ENCODE peak calls at places on chromosome 10, in five cellular contexts. R is HCT116, W is GM12878, B is HepG2, V is K562. A is an unnamed sample.

GRCh38 chr10:58164517-58164916 is 103.2 kb downstream of the IPMK start:
- DNase-seq in R (no peak), W (no peak), V (no peak), B (no peak), A (no peak)

GRCh38 chr10:106573106-106573505 is 591.4 kb downstream of the SORCS1 start:
- DNase-seq in B (no peak), W (no peak), V (no peak), R (no peak), A (no peak)

GRCh38 chr10:1095498-1095897 is 39.3 kb downstream of the WDR37 start:
- DNase-seq in B (no peak), W (no peak), V (no peak), R (no peak), A (no peak)

GRCh38 chr10:133208466-133208865 is 21.6 kb upstream of the UTF1 start:
- DNase-seq in R (no peak), V (no peak), W (no peak), B (no peak), A (no peak)

GRCh38 chr10:8445353-8445752 is 390.9 kb downstream of the GATA3 start:
- DNase-seq in W (no peak), R (no peak), B (no peak), V (no peak), A (no peak)

GRCh38 chr10:90960355-90960814 is 39.5 kb upstream of the ANKRD1 start:
- DNase-seq in B (no peak), R (no peak), V (no peak), W (peak), A (no peak)

GRCh38 chr10:60031664-60032063 is 125.3 kb upstream of the CCDC6 start:
- DNase-seq in W (peak), R (no peak), B (no peak), V (no peak), A (peak)

GRCh38 chr10:7407368-7408002 is 3.3 kb downstream of the SFMBT2 start:
- DNase-seq in W (no peak), R (no peak), V (no peak), B (no peak), A (no peak)

GRCh38 chr10:101611506-101611905 is 23.4 kb downstream of the DPCD start:
- DNase-seq in V (no peak), W (no peak), R (no peak), B (no peak), A (no peak)

GRCh38 chr10:66752714-66753113 is 173.1 kb upstream of the LRRTM3 start:
- DNase-seq in B (no peak), W (no peak), R (no peak), V (no peak), A (no peak)

GRCh38 chr10:1208376-1209311 is 152.5 kb downstream of the WDR37 start:
- DNase-seq in W (no peak), V (no peak), R (no peak), B (no peak), A (no peak)

GRCh38 chr10:71963756-71964668 is at the start of gene CHST3:
- DNase-seq in V (no peak), R (no peak), W (no peak), B (no peak), A (no peak)

GRCh38 chr10:122113161-122113944 is 124.4 kb downstream of the TACC2 start:
- DNase-seq in V (peak), B (peak), R (peak), W (no peak), A (peak)

GRCh38 chr10:52308251-52309031 is 5.6 kb upstream of the DKK1 start:
- DNase-seq in B (peak), R (no peak), V (no peak), W (no peak), A (peak)

GRCh38 chr10:95462740-95463667 is 98.2 kb downstream of the SORBS1 start:
- DNase-seq in R (no peak), W (no peak), B (no peak), V (no peak), A (no peak)
- TF ChIP-seq JUND in R (no peak), W (no peak), B (no peak), V (no peak), A (no peak)

DNA sequence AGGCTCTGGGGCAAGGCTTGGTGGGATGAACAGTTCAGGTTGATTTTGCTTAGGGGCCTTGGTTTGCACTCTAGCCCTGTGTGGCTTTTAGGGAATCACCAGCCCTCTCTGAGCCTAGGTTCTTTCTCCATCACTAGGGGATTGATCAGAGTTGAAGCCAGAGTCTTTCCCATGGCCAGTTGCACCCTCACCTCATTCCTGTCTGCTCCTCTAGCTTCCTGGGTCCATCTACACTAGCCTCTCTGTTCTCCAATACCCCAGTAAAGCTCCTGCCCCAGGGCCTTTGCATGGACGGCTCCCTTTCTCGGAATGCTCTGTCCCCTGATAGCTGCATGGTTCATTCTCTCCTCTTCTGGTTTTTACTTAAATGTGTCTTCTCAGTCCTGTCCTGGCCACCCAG is 40.4 kb downstream of the SORCS3 start:
- DNase-seq in V (no peak), R (no peak), B (no peak), W (no peak), A (no peak)
- TF ChIP-seq JUND in V (no peak), R (no peak), B (no peak), W (no peak), A (no peak)

GRCh38 chr10:23337616-23338015 is 7.0 kb downstream of the C10orf67 start:
- DNase-seq in V (no peak), R (no peak), B (no peak), W (no peak), A (no peak)

GRCh38 chr10:23338886-23339285 is 5.7 kb downstream of the C10orf67 start:
- DNase-seq in V (no peak), W (no peak), B (no peak), R (no peak), A (no peak)

GRCh38 chr10:23340346-23340745 is 4.3 kb downstream of the C10orf67 start:
- DNase-seq in R (no peak), B (no peak), V (no peak), W (no peak), A (no peak)

GRCh38 chr10:23341004-23341403 is 3.6 kb downstream of the C10orf67 start:
- DNase-seq in B (no peak), W (no peak), R (no peak), V (no peak), A (no peak)

GRCh38 chr10:23338155-23338828 is 6.3 kb downstream of the C10orf67 start:
- DNase-seq in B (peak), V (no peak), W (no peak), R (peak), A (no peak)
- TF ChIP-seq JUND in B (no peak), V (no peak), W (no peak), R (no peak), A (no peak)

GRCh38 chr10:14009315-14010082 is 321.2 kb downstream of the FRMD4A start:
- DNase-seq in B (no peak), W (peak), V (no peak), R (no peak), A (no peak)
- TF ChIP-seq JUND in B (no peak), W (no peak), V (no peak), R (no peak), A (no peak)

GRCh38 chr10:110353244-110354119 is 48.8 kb upstream of the SMNDC1 start:
- DNase-seq in R (peak), W (no peak), B (no peak), V (peak), A (no peak)
- TF ChIP-seq JUND in R (no peak), W (no peak), B (no peak), V (no peak), A (no peak)

GRCh38 chr10:4046030-4046429 is 261.0 kb upstream of the KLF6 start:
- DNase-seq in R (no peak), B (no peak), W (no peak), V (no peak), A (no peak)
- TF ChIP-seq JUND in R (no peak), B (no peak), W (no peak), V (no peak), A (no peak)

DNA sequence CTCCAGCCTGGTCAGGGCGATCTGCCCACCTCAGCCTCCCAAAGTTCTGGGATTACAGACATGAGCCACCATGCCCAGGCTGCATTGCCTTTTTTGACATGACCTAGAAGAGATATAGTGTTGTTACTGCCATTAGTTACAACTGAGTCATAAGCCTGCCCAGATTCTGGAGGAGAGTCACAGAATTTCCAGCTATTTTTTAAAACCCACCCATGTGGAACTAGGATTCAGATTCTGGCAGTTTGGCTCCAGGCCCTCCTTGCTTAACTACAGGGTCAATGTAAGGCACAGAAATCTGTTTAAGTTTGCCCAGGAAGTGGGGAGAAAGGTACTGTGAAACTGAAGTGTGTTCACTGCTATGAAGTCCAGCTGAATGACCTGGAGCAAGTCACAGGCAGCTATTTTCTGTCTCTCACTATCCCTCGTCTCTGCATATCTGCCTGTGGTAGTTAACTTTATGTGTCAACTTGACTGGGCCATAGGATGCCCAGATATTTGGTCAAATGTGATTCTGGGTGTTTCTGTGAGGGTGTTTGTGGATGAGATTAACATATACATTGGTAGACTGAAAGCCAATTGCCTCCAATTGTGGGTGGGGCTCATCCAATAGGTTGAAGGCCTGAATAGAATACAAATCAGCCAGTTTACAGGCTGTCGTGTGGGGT is 8.4 kb upstream of the MARVELD1 start:
- DNase-seq in W (no peak), V (no peak), B (no peak), R (no peak), A (no peak)
- TF ChIP-seq JUND in W (no peak), V (no peak), B (no peak), R (no peak), A (no peak)